ENCODE peak calls at places on chromosomes 13 and 19, in six cellular contexts. I is H54; H is stimulated activated CD4-positive, alpha-beta T cell treated with anti-CD3 and anti-CD28 coated beads, TNF-alpha, amount 100 ng/mL, for 1 hour; B is uterus; L is DMS79 treated with DMSO at 0.1 percent for 48 hours; D is naive thymus-derived CD8-positive, alpha-beta T cell. M is an unnamed sample.

GRCh38 chr19:13615890-13616289 is 109.6 kb upstream of the CACNA1A start:
- DNase-seq in I (no peak), H (no peak), B (no peak), L (no peak), D (no peak), M (no peak)

GRCh38 chr19:29724102-29724641 is 9.1 kb upstream of the C19orf12 start:
- DNase-seq in I (no peak), H (no peak), B (no peak), L (no peak), D (peak), M (peak)

GRCh38 chr19:6801397-6802086 is 29.0 kb downstream of the VAV1 start:
- DNase-seq in I (peak), H (peak), B (peak), L (peak), D (peak), M (peak)

GRCh38 chr19:41308450-41309224 is 1.3 kb upstream of the CCDC97 start:
- DNase-seq in I (peak), H (peak), B (peak), L (peak), D (peak), M (peak)

GRCh38 chr19:39303373-39304184 is 7.4 kb downstream of the IFNL1 start:
- DNase-seq in I (no peak), H (no peak), B (no peak), L (no peak), D (no peak), M (no peak)

GRCh38 chr19:40663712-40664692 is 26.4 kb downstream of the NUMBL start:
- DNase-seq in I (no peak), H (no peak), B (peak), L (no peak), D (no peak), M (no peak)

GRCh38 chr13:106156468-106156867 is 379.0 kb downstream of the EFNB2 start:
- DNase-seq in I (peak), H (no peak), B (peak), L (no peak), D (no peak), M (no peak)

GRCh38 chr19:5947435-5947834 is 30.5 kb downstream of the RANBP3 start:
- DNase-seq in I (no peak), H (no peak), B (peak), L (no peak), D (no peak), M (peak)

GRCh38 chr13:98261165-98261672 is 84.2 kb upstream of the RNF113B start:
- DNase-seq in I (no peak), H (no peak), B (no peak), L (no peak), D (no peak), M (no peak)

GRCh38 chr19:43618921-43619261 is 538 bp downstream of the ZNF428 start:
- DNase-seq in I (no peak), H (no peak), B (no peak), L (peak), D (peak), M (no peak)

GRCh38 chr13:100666124-100666523 is 8.5 kb downstream of the TMTC4 start:
- DNase-seq in I (no peak), H (no peak), B (no peak), L (peak), D (no peak), M (no peak)

GRCh38 chr19:46863818-46864629 is 3.2 kb downstream of the ARHGAP35 start:
- DNase-seq in I (no peak), H (no peak), B (peak), L (peak), D (no peak), M (no peak)

GRCh38 chr19:5863030-5863665 is 7.2 kb downstream of the FUT5 start:
- DNase-seq in I (no peak), H (no peak), B (no peak), L (no peak), D (no peak), M (no peak)

GRCh38 chr13:44422755-44423643 is 49.4 kb downstream of the SERP2 start:
- DNase-seq in I (no peak), H (no peak), B (peak), L (no peak), D (no peak), M (no peak)

GRCh38 chr13:73622375-73622774 is 511.8 kb downstream of the KLF12 start:
- DNase-seq in I (no peak), H (no peak), B (no peak), L (no peak), D (no peak), M (no peak)

GRCh38 chr13:100184095-100184494 is 95.2 kb downstream of the PCCA start:
- DNase-seq in I (no peak), H (no peak), B (no peak), L (no peak), D (no peak), M (no peak)

GRCh38 chr13:112685856-112686255 is 4.0 kb upstream of the ATP11A start:
- DNase-seq in I (no peak), H (no peak), B (no peak), L (peak), D (no peak), M (no peak)

GRCh38 chr13:69737129-69737935 is 370.3 kb upstream of the ATXN8OS start:
- DNase-seq in I (no peak), H (no peak), B (no peak), L (no peak), D (no peak), M (no peak)

GRCh38 chr13:35566340-35566739 is 89.9 kb upstream of the MAB21L1 start:
- DNase-seq in I (no peak), H (no peak), B (no peak), L (no peak), D (no peak), M (no peak)

GRCh38 chr19:33686687-33687541 is 65.2 kb downstream of the CHST8 start:
- DNase-seq in I (no peak), H (no peak), B (no peak), L (no peak), D (no peak), M (no peak)

GRCh38 chr19:50875795-50876422 is 2.7 kb downstream of the KLK2 start:
- DNase-seq in I (no peak), H (no peak), B (no peak), L (no peak), D (no peak), M (no peak)

GRCh38 chr13:80586356-80586755 is 245.4 kb upstream of the SPRY2 start:
- DNase-seq in I (no peak), H (no peak), B (no peak), L (no peak), D (no peak), M (no peak)

GRCh38 chr19:16834747-16835146 is 5.5 kb downstream of the SIN3B start:
- DNase-seq in I (no peak), H (no peak), B (no peak), L (no peak), D (no peak), M (no peak)

GRCh38 chr13:37806666-37807065 is 62.9 kb downstream of the TRPC4 start:
- DNase-seq in I (no peak), H (no peak), B (no peak), L (no peak), D (no peak), M (no peak)

GRCh38 chr19:38060346-38060745 is 153.3 kb downstream of the SIPA1L3 start:
- DNase-seq in I (no peak), H (no peak), B (no peak), L (no peak), D (no peak), M (no peak)

GRCh38 chr13:51396352-51396751 is 56.5 kb downstream of the INTS6 start:
- DNase-seq in I (no peak), H (no peak), B (no peak), L (no peak), D (no peak), M (no peak)

GRCh38 chr19:49891393-49891792 is 5.3 kb downstream of the IL4I1 start:
- DNase-seq in I (no peak), H (no peak), B (no peak), L (no peak), D (no peak), M (no peak)

GRCh38 chr13:97028441-97029299 is 34.4 kb upstream of the OXGR1 start:
- DNase-seq in I (peak), H (no peak), B (peak), L (peak), D (peak), M (peak)

GRCh38 chr13:39496487-39496998 is 106.5 kb downstream of the LHFPL6 start:
- DNase-seq in I (no peak), H (no peak), B (no peak), L (no peak), D (no peak), M (no peak)

GRCh38 chr19:33818426-33818825 is 21.8 kb downstream of the KCTD15 start:
- DNase-seq in I (no peak), H (no peak), B (no peak), L (no peak), D (no peak), M (no peak)

GRCh38 chr19:13366529-13367143 is 139.6 kb downstream of the CACNA1A start:
- DNase-seq in I (peak), H (no peak), B (no peak), L (no peak), D (no peak), M (peak)

GRCh38 chr19:38932425-38933179 is 1.9 kb downstream of the MRPS12 start:
- DNase-seq in I (no peak), H (no peak), B (no peak), L (no peak), D (peak), M (no peak)

GRCh38 chr19:23410155-23410554 is 14.9 kb upstream of the ZNF91 start:
- DNase-seq in I (no peak), H (no peak), B (no peak), L (no peak), D (no peak), M (no peak)

GRCh38 chr19:13881692-13882418 is 4.9 kb downstream of the NANOS3 start:
- DNase-seq in I (no peak), H (no peak), B (no peak), L (no peak), D (no peak), M (peak)

GRCh38 chr13:95564948-95565347 is 12.4 kb downstream of the CLDN10 start:
- DNase-seq in I (no peak), H (no peak), B (no peak), L (no peak), D (no peak), M (no peak)

GRCh38 chr13:33520480-33520839 is 234.9 kb upstream of the STARD13 start:
- DNase-seq in I (no peak), H (no peak), B (no peak), L (no peak), D (no peak), M (no peak)

GRCh38 chr19:51187395-51188226 is 37.3 kb upstream of the CD33 start:
- DNase-seq in I (no peak), H (no peak), B (no peak), L (no peak), D (no peak), M (no peak)

M was measured in globus pallidus.